ENCODE peak calls at places on chromosomes 16 and 17, in four cellular contexts. One of them, this sample, is unnamed.

GRCh38 chr17:4492762-4493561 is 5.7 kb upstream of the SPNS2 start:
- DNase-seq in left ventricle myocardium inferior: no peak
- DNase-seq in MM.1S: peak; percentile 48
- DNase-seq in HuH-7: peak; percentile 86
- DNase-seq in this sample: peak; percentile 77

GRCh38 chr17:41871789-41872188 is 6.6 kb upstream of the KLHL11 start:
- DNase-seq in MM.1S: no peak
- DNase-seq in left ventricle myocardium inferior: no peak
- DNase-seq in HuH-7: no peak
- DNase-seq in this sample: no peak

GRCh38 chr17:37708008-37708615 is 36.7 kb downstream of the HNF1B start:
- DNase-seq in left ventricle myocardium inferior: no peak
- DNase-seq in HuH-7: peak; percentile 41
- DNase-seq in MM.1S: no peak
- DNase-seq in this sample: no peak

GRCh38 chr17:9837551-9838471 is 12.1 kb downstream of the GLP2R start:
- DNase-seq in MM.1S: no peak
- DNase-seq in HuH-7: no peak
- DNase-seq in left ventricle myocardium inferior: peak; percentile 61
- DNase-seq in this sample: peak; percentile 83

GRCh38 chr16:30041841-30042240 is 10.8 kb upstream of the TLCD3B start:
- DNase-seq in HuH-7: no peak
- DNase-seq in MM.1S: peak; percentile 49
- DNase-seq in left ventricle myocardium inferior: no peak
- DNase-seq in this sample: no peak

GRCh38 chr16:81994485-81994884 is 16.8 kb downstream of the SDR42E1 start:
- DNase-seq in left ventricle myocardium inferior: no peak
- DNase-seq in MM.1S: no peak
- DNase-seq in HuH-7: no peak
- DNase-seq in this sample: no peak

GRCh38 chr16:56311208-56312027 is 113.9 kb downstream of the AMFR start:
- DNase-seq in MM.1S: no peak
- DNase-seq in HuH-7: peak; percentile 20
- DNase-seq in left ventricle myocardium inferior: no peak
- DNase-seq in this sample: no peak

GRCh38 chr17:19014628-19015215 is 10.2 kb upstream of the FAM83G start:
- DNase-seq in left ventricle myocardium inferior: no peak
- DNase-seq in HuH-7: no peak
- DNase-seq in MM.1S: no peak
- DNase-seq in this sample: no peak

GRCh38 chr16:89268585-89268984 is 51.1 kb downstream of the ZNF778 start:
- DNase-seq in MM.1S: no peak
- DNase-seq in left ventricle myocardium inferior: no peak
- DNase-seq in HuH-7: no peak
- DNase-seq in this sample: no peak

GRCh38 chr17:43689814-43690213 is 28.1 kb upstream of the MEOX1 start:
- DNase-seq in left ventricle myocardium inferior: no peak
- DNase-seq in MM.1S: no peak
- DNase-seq in HuH-7: no peak
- DNase-seq in this sample: no peak

GRCh38 chr16:66091462-66091861 is 275.0 kb upstream of the CDH5 start:
- DNase-seq in MM.1S: no peak
- DNase-seq in left ventricle myocardium inferior: no peak
- DNase-seq in HuH-7: no peak
- DNase-seq in this sample: no peak

GRCh38 chr16:57548424-57548823 is 6.0 kb downstream of the ADGRG5 start:
- DNase-seq in left ventricle myocardium inferior: no peak
- DNase-seq in HuH-7: no peak
- DNase-seq in MM.1S: no peak
- DNase-seq in this sample: no peak

GRCh38 chr16:5505093-5505887 is 407.7 kb upstream of the EEF2KMT start:
- DNase-seq in HuH-7: no peak
- DNase-seq in MM.1S: no peak
- DNase-seq in left ventricle myocardium inferior: no peak
- DNase-seq in this sample: no peak

GRCh38 chr17:14745541-14745940 is 444.7 kb downstream of the HS3ST3B1 start:
- DNase-seq in left ventricle myocardium inferior: no peak
- DNase-seq in HuH-7: no peak
- DNase-seq in MM.1S: no peak
- DNase-seq in this sample: no peak

GRCh38 chr17:79630821-79631639 is 20.2 kb upstream of the RBFOX3 start:
- DNase-seq in MM.1S: no peak
- DNase-seq in HuH-7: no peak
- DNase-seq in left ventricle myocardium inferior: peak; percentile 0
- DNase-seq in this sample: peak; percentile 7

GRCh38 chr17:39653662-39654331 is 11.4 kb upstream of the TCAP start:
- DNase-seq in HuH-7: peak; percentile 94
- DNase-seq in MM.1S: peak; percentile 52
- DNase-seq in left ventricle myocardium inferior: peak; percentile 61
- DNase-seq in this sample: peak; percentile 70

GRCh38 chr17:33292981-33293867 is at the start of gene ASIC2:
- DNase-seq in HuH-7: no peak
- DNase-seq in left ventricle myocardium inferior: no peak
- DNase-seq in MM.1S: no peak
- DNase-seq in this sample: no peak

GRCh38 chr17:48639136-48639535 is 13.0 kb upstream of the HOXB9 start:
- DNase-seq in left ventricle myocardium inferior: no peak
- DNase-seq in MM.1S: no peak
- DNase-seq in HuH-7: no peak
- DNase-seq in this sample: no peak

This sample was measured in right cardiac atrium.